ENCODE peak calls at places on chromosomes 2 and 18, in ten cellular contexts. Q is brain microvascular endothelial cell, V is choroid plexus epithelial cell, L is spleen, A is cardiac muscle cell, C is astrocyte of the cerebellum, K is HepG2, Z is left lung, N is neural progenitor cell, I is bronchial epithelial cell. X is an unnamed sample.

GRCh38 chr2:88199912-88200682 is 30.0 kb downstream of the THNSL2 start:
- DNase-seq in A (peak), C (no peak), K (peak), V (peak), N (peak), L (peak), Z (peak), I (peak), Q (no peak), X (no peak)

GRCh38 chr2:173462908-173463840 is 108.5 kb downstream of the CDCA7 start:
- DNase-seq in C (no peak), V (no peak), Z (no peak), L (no peak), I (no peak), A (peak), N (peak), K (peak), Q (no peak), X (no peak)

GRCh38 chr18:77397617-77398016 is 148.0 kb downstream of the GALR1 start:
- DNase-seq in L (no peak), N (no peak), C (no peak), I (no peak), A (no peak), V (no peak), Z (no peak), K (no peak), Q (no peak), X (no peak)

GRCh38 chr2:160409480-160409879 is 84.1 kb downstream of the RBMS1 start:
- DNase-seq in V (peak), N (no peak), K (no peak), C (no peak), Q (no peak), I (no peak), Z (no peak), L (no peak), A (no peak), X (peak)

GRCh38 chr2:12619975-12620374 is 96.8 kb upstream of the TRIB2 start:
- DNase-seq in I (peak), Z (no peak), L (no peak), Q (peak), C (peak), A (no peak), V (peak), N (no peak), K (no peak), X (peak)

GRCh38 chr2:37711308-37711731 is 39.9 kb upstream of the CDC42EP3 start:
- DNase-seq in Q (peak), I (peak), C (peak), L (peak), Z (no peak), V (peak), N (peak), K (no peak), A (no peak), X (peak)

GRCh38 chr2:231292472-231293134 is 94.2 kb downstream of the ARMC9 start:
- DNase-seq in A (no peak), Q (no peak), L (no peak), K (no peak), V (no peak), I (no peak), N (no peak), C (no peak), Z (no peak), X (no peak)

GRCh38 chr18:26210147-26210546 is 16.1 kb upstream of the TAF4B start:
- DNase-seq in Q (no peak), N (no peak), Z (no peak), V (no peak), L (no peak), A (no peak), C (no peak), I (no peak), K (no peak), X (no peak)

GRCh38 chr2:224780096-224780495 is 63.9 kb upstream of the CCDC195 start:
- DNase-seq in V (peak), L (no peak), Z (no peak), Q (no peak), N (no peak), K (no peak), I (no peak), C (no peak), A (no peak), X (no peak)

GRCh38 chr2:75022516-75022915 is 64.1 kb downstream of the POLE4 start:
- DNase-seq in V (peak), L (no peak), N (no peak), C (peak), K (no peak), A (no peak), I (peak), Q (no peak), Z (no peak), X (peak)

GRCh38 chr2:16581241-16581640 is 84.4 kb downstream of the CYRIA start:
- DNase-seq in N (no peak), A (no peak), V (no peak), I (no peak), Z (no peak), L (no peak), C (no peak), Q (no peak), K (no peak), X (no peak)

GRCh38 chr18:24656571-24656971 is 196.1 kb downstream of the HRH4 start:
- DNase-seq in A (no peak), Z (no peak), N (no peak), I (peak), K (no peak), C (no peak), V (no peak), L (no peak), Q (no peak), X (no peak)

GRCh38 chr18:13237073-13237472 is 18.5 kb downstream of the LDLRAD4 start:
- DNase-seq in K (no peak), Q (no peak), A (no peak), N (no peak), I (no peak), L (no peak), Z (no peak), V (no peak), C (no peak), X (no peak)

GRCh38 chr18:11368020-11368419 is 218.7 kb upstream of the PIEZO2 start:
- DNase-seq in V (no peak), I (no peak), N (no peak), K (no peak), C (no peak), L (no peak), Q (no peak), Z (no peak), A (no peak), X (no peak)
- TF ChIP-seq CTCF in V (no peak), I (no peak), N (no peak), K (no peak), C (no peak), L (no peak), Q (no peak), Z (no peak), A (no peak), X (no peak)

DNA sequence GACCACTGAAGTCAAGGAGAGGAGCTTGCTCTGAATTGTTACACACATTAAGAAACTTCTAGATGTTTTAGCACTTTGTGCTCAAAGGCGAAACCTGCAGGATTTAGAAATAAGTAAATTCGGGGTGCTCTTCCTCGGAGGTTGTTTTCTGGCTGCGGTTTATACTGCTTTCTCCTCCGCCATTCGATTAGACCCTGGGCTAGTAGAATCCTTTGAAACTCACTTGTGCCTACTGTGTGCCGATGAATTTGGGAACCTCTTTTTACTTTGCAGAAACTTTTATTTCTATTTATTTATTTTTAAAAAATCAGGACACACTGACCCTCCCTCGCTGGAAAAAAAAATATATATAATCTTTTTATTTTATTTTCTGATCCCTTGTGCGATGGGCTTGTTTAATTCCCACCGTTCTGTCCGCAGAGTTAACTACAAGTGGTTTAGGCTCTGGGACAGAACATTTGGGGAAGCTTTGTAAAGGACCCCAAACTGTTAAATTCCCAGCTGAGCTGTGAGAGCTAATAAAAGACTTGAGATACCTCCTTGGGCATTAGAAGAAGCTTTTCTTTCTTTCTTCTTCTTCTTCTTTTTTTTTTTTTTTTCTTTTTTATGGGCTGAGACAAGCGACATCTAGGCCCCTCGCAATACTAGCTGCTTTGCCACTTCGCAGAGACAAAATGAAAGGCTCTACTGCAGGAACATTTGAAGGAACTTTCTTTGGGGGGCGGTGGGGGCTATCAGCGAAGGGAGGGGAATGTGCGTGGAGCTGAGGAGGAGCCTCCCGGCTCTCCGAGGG is 3.8 kb downstream of the MEIS1 start:
- DNase-seq in V (no peak), C (no peak), K (no peak), Z (no peak), I (no peak), A (no peak), Q (no peak), N (no peak), L (no peak), X (peak)
- H3K4me3 ChIP-seq in V (peak), C (peak), K (no peak), Z (peak), I (peak), A (peak), Q (peak), N (peak), L (peak), X (peak)

GRCh38 chr2:184646177-184646576 is 47.8 kb downstream of the ZNF804A start:
- DNase-seq in V (peak), L (no peak), I (peak), N (peak), K (no peak), C (peak), Q (peak), Z (peak), A (no peak), X (peak)

GRCh38 chr2:184646593-184646992 is 48.3 kb downstream of the ZNF804A start:
- DNase-seq in A (no peak), N (no peak), K (no peak), L (no peak), Z (no peak), Q (no peak), C (no peak), I (no peak), V (no peak), X (no peak)

DNA sequence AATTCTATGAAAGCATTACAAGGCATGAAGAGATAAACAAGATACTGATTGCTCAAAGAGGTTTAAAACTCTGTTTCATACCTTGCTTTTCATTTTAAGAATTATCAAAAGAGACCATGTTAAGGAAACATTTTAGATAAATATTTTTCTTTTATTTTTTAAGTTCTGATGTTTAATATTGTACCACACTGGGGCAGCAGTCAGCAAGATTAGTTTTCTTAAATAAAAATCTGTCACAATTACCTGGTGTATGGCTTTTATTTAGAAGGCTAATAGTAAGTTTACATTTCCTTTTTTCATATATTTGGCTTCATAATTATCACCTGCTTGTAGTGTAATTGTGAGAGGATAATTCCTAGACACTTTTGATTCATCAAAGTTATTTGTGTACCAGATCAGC is 46.4 kb downstream of the ZNF804A start:
- DNase-seq in A (no peak), K (no peak), L (no peak), C (peak), Q (no peak), N (no peak), V (peak), Z (no peak), I (no peak), X (peak)
- TF ChIP-seq CTCF in A (no peak), K (no peak), L (no peak), C (no peak), Q (no peak), N (peak), V (no peak), Z (no peak), I (no peak), X (peak)

GRCh38 chr18:47964086-47964485 is 33.6 kb upstream of the SMAD2 start:
- DNase-seq in L (no peak), K (no peak), A (no peak), C (no peak), N (no peak), Q (no peak), V (no peak), Z (no peak), I (no peak), X (no peak)
- H3K4me3 ChIP-seq in L (no peak), K (no peak), A (no peak), C (no peak), N (no peak), Q (no peak), V (no peak), Z (no peak), I (no peak), X (no peak)

DNA sequence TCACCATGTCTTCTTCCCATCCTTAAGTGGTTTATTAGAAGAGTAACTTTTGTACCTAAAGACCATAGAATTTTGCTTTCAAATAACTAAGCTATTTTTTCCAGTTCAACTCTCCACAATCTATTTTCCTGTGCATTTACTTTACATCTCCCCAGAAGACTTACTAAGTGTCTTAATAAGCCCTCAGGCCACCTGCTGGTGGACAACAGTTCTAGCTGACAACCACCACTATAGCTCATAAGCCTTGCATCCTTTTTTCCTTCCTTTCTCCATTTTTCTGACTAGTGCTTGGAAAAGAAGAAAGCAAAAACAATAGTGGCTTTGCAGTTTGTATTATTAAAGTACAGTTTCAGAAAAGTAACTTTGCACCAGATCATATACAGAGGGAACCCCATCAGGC is 149.5 kb upstream of the TMEM200C start:
- DNase-seq in Q (no peak), V (peak), L (no peak), C (no peak), Z (no peak), K (peak), I (no peak), N (no peak), A (no peak), X (no peak)
- TF ChIP-seq CTCF in Q (peak), V (peak), L (no peak), C (peak), Z (no peak), K (no peak), I (no peak), N (peak), A (peak), X (no peak)

DNA sequence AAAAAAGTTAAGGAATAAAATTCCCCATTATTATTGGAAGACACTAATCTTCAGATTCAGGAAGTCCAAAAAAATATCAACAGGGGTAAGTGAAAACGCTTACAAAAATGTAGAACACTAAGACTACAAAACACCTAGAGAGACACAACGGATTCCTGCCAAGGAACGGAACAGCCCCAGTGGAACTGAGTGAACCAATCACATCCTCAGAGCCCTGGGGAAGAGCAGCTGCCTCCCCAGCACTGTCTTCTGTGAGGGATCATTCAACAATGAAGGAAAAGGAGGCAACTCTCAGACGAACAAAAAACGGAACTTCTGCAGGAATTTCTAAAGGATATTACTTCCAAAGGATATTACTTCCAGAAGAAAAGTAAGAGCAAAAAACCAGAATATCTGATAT is 82.0 kb downstream of the HDAC4 start:
- DNase-seq in A (no peak), I (no peak), Q (no peak), K (no peak), Z (no peak), N (no peak), C (no peak), V (peak), L (no peak), X (no peak)
- H3K4me3 ChIP-seq in A (no peak), I (no peak), Q (peak), K (no peak), Z (no peak), N (no peak), C (peak), V (peak), L (peak), X (peak)

X was measured in fibroblast of the aortic adventitia.